ENCODE peak calls at places on chromosomes 3 and 15, in four cellular contexts. K is K562, I is SK-N-SH, P is HepG2. W is an unnamed sample.

GRCh38 chr15:90414408-90415028 is 26.5 kb downstream of the IQGAP1 start:
- DNase-seq in K (no peak), I (no peak), P (no peak), W (no peak)

GRCh38 chr3:126500016-126500415 is 17.6 kb downstream of the UROC1 start:
- DNase-seq in K (no peak), I (no peak), P (no peak), W (no peak)

GRCh38 chr15:98924311-98925049 is 83.1 kb downstream of the PGPEP1L start:
- DNase-seq in I (no peak), K (no peak), P (no peak), W (no peak)

GRCh38 chr3:71759401-71759800 is 5.7 kb downstream of the GPR27 start:
- DNase-seq in K (no peak), I (no peak), P (no peak), W (no peak)

GRCh38 chr15:62846805-62847481 is 195.6 kb upstream of the TPM1 start:
- DNase-seq in P (no peak), I (no peak), K (no peak), W (no peak)

GRCh38 chr3:123595396-123595795 is 10.5 kb upstream of the HACD2 start:
- DNase-seq in K (no peak), I (no peak), P (no peak), W (no peak)

GRCh38 chr3:38826001-38826400 is 10.0 kb upstream of the SCN10A start:
- DNase-seq in I (no peak), K (no peak), P (no peak), W (no peak)

GRCh38 chr15:70152070-70152480 is 54.4 kb upstream of the TLE3 start:
- DNase-seq in I (no peak), P (no peak), K (no peak), W (no peak)

GRCh38 chr3:28924744-28925360 is 356.0 kb upstream of the RBMS3 start:
- DNase-seq in I (no peak), P (no peak), K (no peak), W (no peak)

GRCh38 chr15:101244039-101244781 is 7.6 kb downstream of the CHSY1 start:
- DNase-seq in K (no peak), P (peak; percentile 63), I (no peak), W (no peak)

GRCh38 chr15:96171271-96171739 is 159.2 kb upstream of the NR2F2 start:
- DNase-seq in P (peak; percentile 88), I (no peak), K (no peak), W (no peak)

GRCh38 chr3:79766474-79767193 is 1.2 kb downstream of the ROBO1 start:
- DNase-seq in K (no peak), P (no peak), I (peak; percentile 73), W (no peak)

GRCh38 chr3:114308830-114309229 is 15.0 kb downstream of the TIGIT start:
- DNase-seq in K (no peak), P (no peak), I (no peak), W (no peak)

GRCh38 chr3:134312072-134312872 is 61.6 kb upstream of the RYK start:
- DNase-seq in K (no peak), P (no peak), I (peak; percentile 48), W (no peak)

GRCh38 chr15:63565784-63566183 is 31.4 kb upstream of the FBXL22 start:
- DNase-seq in I (no peak), K (no peak), P (no peak), W (no peak)

GRCh38 chr3:125406070-125406469 is 30.9 kb upstream of the ZNF148 start:
- DNase-seq in K (no peak), P (no peak), I (no peak), W (no peak)

GRCh38 chr15:57339321-57339720 is 37.0 kb upstream of the CGNL1 start:
- DNase-seq in I (no peak), P (no peak), K (no peak), W (no peak)

GRCh38 chr3:37138816-37139215 is 35.6 kb downstream of the LRRFIP2 start:
- DNase-seq in I (no peak), P (peak; percentile 46), K (no peak), W (no peak)

GRCh38 chr3:179308006-179308405 is 14.8 kb upstream of the ZNF639 start:
- DNase-seq in I (no peak), P (no peak), K (no peak), W (no peak)

GRCh38 chr3:14413381-14414071 is 11.1 kb downstream of the SLC6A6 start:
- DNase-seq in K (no peak), I (no peak), P (no peak), W (no peak)

GRCh38 chr3:131174752-131175151 is 148.1 kb downstream of the NEK11 start:
- DNase-seq in P (no peak), I (no peak), K (no peak), W (no peak)

GRCh38 chr3:136245691-136246090 is 4.4 kb upstream of the PCCB start:
- DNase-seq in P (no peak), I (no peak), K (no peak), W (no peak)

GRCh38 chr3:101070260-101071121 is 77.3 kb upstream of the ABI3BP start:
- DNase-seq in P (peak; percentile 31), K (peak; percentile 39), I (peak; percentile 17), W (peak; percentile 57)

GRCh38 chr3:125146601-125147490 is 65.7 kb downstream of the SLC12A8 start:
- DNase-seq in K (no peak), P (no peak), I (no peak), W (no peak)

DNA sequence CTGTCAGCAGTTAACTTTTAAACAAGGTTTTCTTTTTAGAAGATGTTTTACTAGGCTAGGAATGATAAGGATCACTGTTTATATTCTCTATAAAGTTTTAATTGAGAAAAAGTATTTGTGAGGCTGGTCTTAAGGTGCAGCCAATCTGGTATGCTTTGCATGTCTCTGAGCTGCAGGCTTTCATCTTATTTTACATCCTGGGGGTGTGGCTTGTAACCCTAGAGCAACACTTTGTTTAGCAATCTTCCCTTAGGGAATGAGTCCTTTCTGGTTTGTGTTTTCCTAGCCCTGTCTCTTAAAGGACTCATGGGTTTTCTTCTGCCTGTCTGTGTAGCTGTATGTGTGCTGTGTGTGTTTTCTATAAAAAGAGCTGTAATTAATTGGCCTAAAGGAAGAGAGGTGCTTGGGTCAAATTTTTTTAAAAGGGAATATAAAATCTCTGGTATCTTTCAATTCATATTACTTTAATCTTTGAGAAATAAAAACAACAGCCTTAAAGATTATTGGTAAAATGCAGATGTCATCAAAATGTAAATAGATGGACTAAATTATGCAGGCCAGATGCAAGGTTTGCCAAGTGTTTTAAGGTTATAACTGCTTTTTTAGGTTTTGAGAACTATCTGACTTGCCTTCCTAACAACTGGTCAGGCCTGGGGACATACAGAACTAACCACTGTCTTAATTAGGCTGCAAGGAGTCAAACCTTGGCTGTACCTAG is 20.2 kb upstream of the OR5H1 start:
- DNase-seq in K (no peak), P (no peak), I (no peak), W (no peak)
- TF ChIP-seq SIN3A in K (no peak), P (no peak), I (no peak), W (no peak)

GRCh38 chr3:46946416-46946815 is 30.1 kb downstream of the CCDC12 start:
- DNase-seq in I (no peak), P (no peak), K (no peak), W (no peak)
- H3K9ac ChIP-seq in I (no peak overlapping the region), P (no peak overlapping the region), K (peak overlapping the region; percentile 23), W (peak overlapping the region; percentile 21)

DNA sequence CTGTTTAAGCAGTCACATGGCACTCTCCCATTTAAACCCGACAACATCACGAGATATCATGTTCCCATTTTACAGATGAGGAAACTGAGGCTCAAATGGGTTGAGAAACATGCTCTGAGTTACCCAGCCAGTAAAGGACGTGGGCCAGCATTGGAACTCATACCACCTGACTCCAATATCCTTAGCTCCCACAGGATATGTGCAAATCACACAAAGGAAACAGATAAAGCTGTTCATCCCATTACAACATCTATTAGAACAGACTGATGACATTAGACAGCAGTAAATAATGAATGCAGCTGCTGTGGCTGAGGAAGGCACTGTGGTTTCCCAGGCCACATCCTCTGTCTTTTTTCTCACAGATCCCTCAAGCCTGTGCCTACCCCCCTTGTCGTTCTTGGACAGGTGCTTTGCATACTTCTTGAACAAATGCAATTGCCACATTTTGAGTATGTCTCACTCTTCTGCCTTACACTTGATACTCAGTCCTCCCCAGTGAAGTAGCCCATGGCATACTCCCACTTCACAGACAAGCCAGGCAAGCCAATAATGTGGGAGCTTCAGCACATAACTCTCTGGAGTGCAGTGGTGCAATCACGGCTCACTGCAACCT is 17.7 kb downstream of the FRMD4B start:
- DNase-seq in I (no peak), P (no peak), K (no peak), W (no peak)
- TF ChIP-seq POLR2AphosphoS5 in I (no peak), P (no peak), K (no peak), W (no peak)

GRCh38 chr3:156628095-156628690 is 46.2 kb upstream of the TIPARP start:
- DNase-seq in I (no peak), P (peak; percentile 60), K (no peak), W (no peak)
- TF ChIP-seq SIN3A in I (no peak), P (no peak), K (no peak), W (no peak)

GRCh38 chr15:93072011-93072410 is 17.0 kb downstream of the RGMA start:
- DNase-seq in K (no peak), P (no peak), I (peak; percentile 59), W (no peak)
- H3K9ac ChIP-seq in K (no peak overlapping the region), P (no peak overlapping the region), I (peak overlapping the region; percentile 55), W (peak overlapping the region; percentile 64)

DNA sequence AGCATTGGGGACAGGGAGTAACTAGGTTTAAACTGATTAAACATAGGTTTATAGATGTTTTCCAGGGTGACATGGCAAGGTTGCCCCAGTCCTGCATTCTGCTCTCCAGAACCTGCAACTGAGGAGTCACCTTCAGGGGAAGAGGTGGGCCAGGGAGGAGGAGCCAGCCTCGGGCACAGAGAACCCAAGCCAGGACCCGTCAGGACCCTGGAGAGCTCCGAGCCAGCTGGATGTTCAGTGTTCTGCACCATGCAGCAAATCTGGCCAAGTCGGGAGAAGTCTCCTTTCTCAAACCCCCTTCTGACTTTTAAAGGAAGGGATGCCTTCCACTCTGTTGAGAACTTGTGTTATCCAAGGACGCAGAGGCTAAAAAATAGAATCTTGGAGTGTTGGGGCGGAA is 62.1 kb upstream of the SLC6A11 start:
- DNase-seq in I (no peak), P (peak; percentile 18), K (peak; percentile 67), W (no peak)
- TF ChIP-seq POLR2AphosphoS5 in I (no peak), P (no peak), K (no peak), W (no peak)

DNA sequence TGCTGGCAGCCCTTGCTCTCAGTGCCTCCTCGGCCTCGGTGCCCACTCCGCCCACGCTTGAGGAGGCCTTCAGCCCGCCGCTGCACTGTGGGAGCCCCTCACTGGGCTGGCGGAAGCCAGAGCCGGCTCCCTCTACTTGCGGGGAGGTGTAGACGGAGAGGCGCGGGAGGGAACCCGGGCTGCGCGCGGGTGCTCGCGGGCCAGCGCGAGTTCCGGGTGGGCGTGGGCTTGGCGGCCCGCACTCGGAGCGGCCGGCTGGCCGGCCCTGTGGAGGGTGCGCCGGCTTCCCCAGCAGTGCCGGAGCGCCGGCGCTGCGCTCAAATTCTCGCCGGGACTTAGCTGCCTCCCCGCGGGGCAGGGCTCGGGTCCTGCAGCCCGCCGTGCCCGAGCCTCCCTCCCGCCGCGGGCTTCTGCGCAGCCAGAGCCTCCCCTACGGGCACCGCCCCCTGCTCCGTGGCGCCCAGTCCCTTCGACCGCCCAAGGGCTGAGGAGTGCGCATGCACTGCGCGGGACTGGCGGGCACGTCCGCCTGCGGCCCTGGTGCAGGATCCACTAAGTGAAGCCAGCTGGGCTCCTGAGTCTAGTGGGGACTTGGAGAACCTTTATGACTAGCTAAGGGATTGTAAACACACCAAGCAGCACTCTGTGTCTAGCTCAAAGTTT is 231.5 kb downstream of the EFHB start:
- DNase-seq in I (no peak), K (no peak), P (no peak), W (no peak)
- TF ChIP-seq SIN3A in I (no peak), K (no peak), P (no peak), W (no peak)

W was measured in HCT116.